ENCODE peak calls at places on chromosome 16, in eight cellular contexts. E is ascending aorta, O is K562, Z is esophagus squamous epithelium, S is psoas muscle, Y is GM23338, R is aorta, B is left ventricle myocardium inferior. G is an unnamed sample.

GRCh38 chr16:87210949-87211348 is 106.2 kb downstream of the C16orf95 start:
- DNase-seq in E (no peak), O (no peak), Z (no peak), S (no peak), Y (no peak), R (no peak), B (no peak), G (no peak)

GRCh38 chr16:57341441-57342303 is 16.9 kb upstream of the CCL22 start:
- DNase-seq in E (no peak), O (no peak), Z (no peak), S (no peak), Y (no peak), R (no peak), B (no peak), G (no peak)

GRCh38 chr16:53041196-53041977 is 11.3 kb downstream of the CHD9NB start:
- DNase-seq in E (no peak), O (no peak), Z (no peak), S (peak; percentile 73), Y (peak; percentile 59), R (peak; percentile 74), B (peak; percentile 90), G (no peak)

GRCh38 chr16:75754126-75754525 is 27.8 kb upstream of the CPHXL start:
- DNase-seq in E (no peak), O (no peak), Z (no peak), S (no peak), Y (no peak), R (no peak), B (no peak), G (no peak)

GRCh38 chr16:59633996-59634579 is 900.0 kb upstream of the GOT2 start:
- DNase-seq in E (no peak), O (no peak), Z (no peak), S (no peak), Y (no peak), R (no peak), B (no peak), G (no peak)

GRCh38 chr16:14652726-14653125 is 20.0 kb downstream of the BFAR start:
- DNase-seq in E (no peak), O (no peak), Z (no peak), S (no peak), Y (no peak), R (no peak), B (no peak), G (no peak)

GRCh38 chr16:10385725-10386516 is at the start of gene ATF7IP2:
- DNase-seq in E (peak; percentile 84), O (peak; percentile 96), Z (peak; percentile 45), S (peak; percentile 79), Y (peak; percentile 99), R (peak; percentile 94), B (peak; percentile 92), G (peak; percentile 84)

GRCh38 chr16:78249832-78250231 is 150.4 kb downstream of the WWOX start:
- DNase-seq in E (no peak), O (no peak), Z (no peak), S (no peak), Y (no peak), R (no peak), B (no peak), G (no peak)

GRCh38 chr16:85425061-85425662 is 188.0 kb upstream of the GSE1 start:
- DNase-seq in E (no peak), O (no peak), Z (no peak), S (no peak), Y (no peak), R (peak; percentile 50), B (peak; percentile 8), G (no peak)

GRCh38 chr16:2455081-2455845 is 4.6 kb upstream of the TEDC2 start:
- DNase-seq in E (no peak), O (no peak), Z (no peak), S (no peak), Y (no peak), R (no peak), B (no peak), G (no peak)

GRCh38 chr16:84543931-84544776 is 39.7 kb upstream of the MEAK7 start:
- DNase-seq in E (no peak), O (no peak), Z (no peak), S (no peak), Y (no peak), R (no peak), B (no peak), G (no peak)

GRCh38 chr16:84568066-84568465 is 49.8 kb downstream of the COTL1 start:
- DNase-seq in E (no peak), O (no peak), Z (no peak), S (no peak), Y (no peak), R (no peak), B (no peak), G (no peak)

GRCh38 chr16:23836404-23837291 is 865 bp downstream of the PRKCB start:
- DNase-seq in E (no peak), O (peak; percentile 72), Z (no peak), S (peak; percentile 19), Y (peak; percentile 68), R (peak; percentile 77), B (peak; percentile 19), G (peak; percentile 18)

GRCh38 chr16:23833960-23834685 is 1.7 kb upstream of the PRKCB start:
- DNase-seq in E (no peak), O (no peak), Z (no peak), S (no peak), Y (peak; percentile 26), R (no peak), B (no peak), G (no peak)

GRCh38 chr16:23836078-23836403 is 258 bp downstream of the PRKCB start:
- DNase-seq in E (no peak), O (no peak), Z (no peak), S (no peak), Y (no peak), R (no peak), B (no peak), G (no peak)

GRCh38 chr16:23833504-23833903 is 2.3 kb upstream of the PRKCB start:
- DNase-seq in E (no peak), O (no peak), Z (no peak), S (no peak), Y (no peak), R (no peak), B (no peak), G (no peak)

DNA sequence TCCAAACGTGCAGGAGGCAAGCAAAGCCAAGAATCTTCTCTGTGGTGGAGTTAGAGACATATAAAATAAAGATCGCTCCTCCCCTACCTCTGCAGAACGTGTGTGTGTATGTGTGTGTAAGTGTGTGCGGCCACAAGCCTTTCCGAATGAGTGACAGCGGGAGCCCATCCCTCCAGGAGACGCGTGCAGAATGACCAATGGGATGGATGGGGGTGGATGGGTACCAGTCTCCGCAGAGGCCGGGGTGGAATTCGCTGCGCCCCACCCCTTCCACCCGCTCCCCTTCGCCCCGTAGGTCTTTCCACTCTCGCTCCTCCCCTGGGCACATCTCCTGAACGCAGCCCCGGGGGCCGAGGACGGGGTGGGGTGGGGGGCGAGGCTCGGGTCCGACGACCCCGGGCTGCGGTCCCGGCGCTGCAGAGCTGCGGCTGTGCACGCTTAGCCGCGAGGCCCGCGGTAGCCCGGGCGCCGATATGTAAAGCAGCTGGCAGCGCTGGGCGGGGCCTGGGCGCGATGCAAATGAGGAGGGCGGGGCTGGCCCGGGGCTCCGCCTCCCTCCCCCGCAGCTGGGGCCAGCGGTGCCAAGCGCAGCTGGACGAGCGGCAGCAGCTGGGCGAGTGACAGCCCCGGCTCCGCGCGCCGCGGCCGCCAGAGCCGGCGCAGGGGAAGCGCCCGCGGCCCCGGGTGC is at the start of gene PRKCB:
- DNase-seq in E (peak; percentile 83), O (peak; percentile 96), Z (peak; percentile 57), S (peak; percentile 64), Y (peak; percentile 96), R (peak; percentile 89), B (peak; percentile 70), G (peak; percentile 47)
- H3K4me3 ChIP-seq in E (peak within 1 kb of the TSS; percentile 40), O (peak within 1 kb of the TSS; percentile 87), Z (peak within 1 kb of the TSS; percentile 21), S (peak within 1 kb of the TSS; percentile 56), Y (peak within 1 kb of the TSS; percentile 80), R (no peak within 1 kb of the TSS), B (peak within 1 kb of the TSS; percentile 58), G (peak within 1 kb of the TSS; percentile 70)

DNA sequence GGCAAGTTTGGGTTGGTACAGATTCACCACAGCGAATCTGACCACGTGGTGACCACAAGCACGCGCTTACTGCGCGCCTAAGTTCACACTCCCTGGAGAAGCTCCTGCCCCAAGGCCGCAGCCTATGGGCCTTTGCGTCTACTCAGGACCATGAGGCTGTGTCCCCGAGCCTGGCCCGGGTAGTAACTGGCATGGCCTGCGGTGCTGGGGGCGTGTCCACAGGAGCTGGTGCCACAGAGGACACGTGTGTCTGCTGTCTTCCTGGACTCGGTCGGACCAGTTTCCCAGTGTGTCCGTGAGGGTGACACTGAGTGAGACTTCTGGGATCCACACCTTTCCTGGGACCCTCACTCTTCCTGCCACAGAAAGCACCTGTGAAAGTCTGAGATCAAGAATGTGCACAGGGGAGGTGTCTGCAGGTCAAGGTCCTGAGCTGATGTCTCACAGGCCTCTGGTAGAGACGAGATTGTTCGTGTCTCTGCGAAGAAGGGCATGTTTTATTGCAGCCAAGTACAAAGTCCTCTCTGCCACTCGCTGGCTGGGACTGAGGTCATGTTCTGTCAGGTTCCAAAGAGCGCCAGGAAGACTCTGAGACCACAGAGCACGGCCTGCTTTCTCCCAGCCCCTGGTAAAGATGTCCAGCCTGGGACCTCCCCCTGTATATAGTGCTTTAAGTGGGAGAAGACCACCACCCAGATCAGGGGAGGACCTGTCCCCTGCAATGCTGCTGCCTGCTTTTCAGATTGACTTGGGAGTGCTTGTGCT is 25.2 kb upstream of the CAPN15 start:
- DNase-seq in E (no peak), O (no peak), Z (no peak), S (no peak), Y (no peak), R (no peak), B (no peak), G (no peak)
- H3K27ac ChIP-seq in E (no peak overlapping the region), O (no peak overlapping the region), Z (no peak overlapping the region), S (no peak overlapping the region), Y (no peak overlapping the region), R (no peak overlapping the region), B (peak overlapping the region; percentile 75), G (no peak overlapping the region)

GRCh38 chr16:27334874-27335273 is 21.1 kb downstream of the IL4R start:
- DNase-seq in E (no peak), O (no peak), Z (no peak), S (no peak), Y (no peak), R (no peak), B (no peak), G (no peak)
- H3K36me3 ChIP-seq in E (peaks cover 18% of the 10 kb centered on the region), O (no peaks in the 10 kb centered on the region), Z (peaks cover 92% of the 10 kb centered on the region), S (no peaks in the 10 kb centered on the region), Y (no peaks in the 10 kb centered on the region), R (no peaks in the 10 kb centered on the region), B (peaks cover 32% of the 10 kb centered on the region), G (no peaks in the 10 kb centered on the region)

GRCh38 chr16:30565526-30565925 is 6.0 kb downstream of the ZNF688 start:
- DNase-seq in E (no peak), O (no peak), Z (no peak), S (no peak), Y (no peak), R (no peak), B (no peak), G (no peak)

GRCh38 chr16:30561212-30561816 is 3.1 kb upstream of the ZNF764 start:
- DNase-seq in E (no peak), O (no peak), Z (no peak), S (peak; percentile 41), Y (peak; percentile 69), R (peak; percentile 79), B (no peak), G (no peak)

GRCh38 chr16:30559690-30560089 is 1.5 kb upstream of the ZNF764 start:
- DNase-seq in E (no peak), O (no peak), Z (no peak), S (no peak), Y (no peak), R (no peak), B (no peak), G (no peak)

GRCh38 chr16:30558789-30559377 is 709 bp upstream of the ZNF764 start:
- DNase-seq in E (no peak), O (no peak), Z (no peak), S (no peak), Y (no peak), R (peak; percentile 82), B (no peak), G (no peak)

GRCh38 chr16:30562021-30562420 is 3.8 kb upstream of the ZNF764 start:
- DNase-seq in E (no peak), O (no peak), Z (no peak), S (no peak), Y (peak; percentile 32), R (no peak), B (no peak), G (no peak)
- H3K4me3 ChIP-seq in E (no peak overlapping the region), O (no peak overlapping the region), Z (no peak overlapping the region), S (peak overlapping the region; percentile 65), Y (peak overlapping the region; percentile 68), R (no peak overlapping the region), B (peak overlapping the region; percentile 70), G (no peak overlapping the region)